ENCODE peak calls at places on chromosome 5, in nine cellular contexts. A is lower leg skin; T is SK-N-MC; S is ELR; C is T-helper 1 cell; Z is GM04504; J is activated CD4-positive, alpha-beta T cell treated with anti-CD3 and anti-CD28 coated beads, Interleukin-2, amount 50 U/mL, for 24 hours; M is neural progenitor cell; H is GM23248. Q is an unnamed sample.

GRCh38 chr5:177605667-177606066 is 5.7 kb downstream of the B4GALT7 start:
- DNase-seq in C (no peak), M (no peak), J (no peak), H (no peak), T (no peak), A (no peak), Z (no peak), S (no peak), Q (no peak)

GRCh38 chr5:178793156-178793555 is 62.7 kb upstream of the ZNF354A start:
- DNase-seq in C (no peak), J (no peak), A (no peak), H (no peak), S (no peak), M (peak), T (no peak), Z (no peak), Q (peak)

GRCh38 chr5:24621809-24622208 is 23.0 kb downstream of the CDH10 start:
- DNase-seq in A (no peak), S (no peak), Z (no peak), C (no peak), H (peak), T (peak), M (no peak), J (no peak), Q (no peak)

GRCh38 chr5:88829773-88830172 is 53.2 kb downstream of the MEF2C start:
- DNase-seq in H (peak), M (no peak), A (no peak), Z (no peak), T (no peak), S (no peak), C (no peak), J (no peak), Q (no peak)

GRCh38 chr5:153767221-153768218 is 271.2 kb downstream of the FAM114A2 start:
- DNase-seq in J (no peak), H (no peak), S (no peak), Z (no peak), C (no peak), M (no peak), A (no peak), T (no peak), Q (no peak)

GRCh38 chr5:969421-969839 is 39.2 kb upstream of the NKD2 start:
- DNase-seq in H (peak), M (no peak), T (no peak), Z (no peak), A (peak), S (peak), C (no peak), J (no peak), Q (no peak)

GRCh38 chr5:10725636-10726035 is 35.4 kb downstream of the DAP start:
- DNase-seq in C (no peak), A (no peak), J (no peak), M (no peak), S (peak), H (no peak), Z (no peak), T (no peak), Q (no peak)

GRCh38 chr5:33631786-33632185 is 191.0 kb downstream of the TARS1 start:
- DNase-seq in H (peak), S (peak), Z (no peak), M (no peak), C (no peak), A (no peak), T (no peak), J (no peak), Q (no peak)

GRCh38 chr5:126104951-126105350 is 318.3 kb upstream of the GRAMD2B start:
- DNase-seq in C (no peak), H (no peak), Z (no peak), J (no peak), S (no peak), T (no peak), A (no peak), M (no peak), Q (no peak)

GRCh38 chr5:60842859-60843692 is 993 bp downstream of the ELOVL7 start:
- DNase-seq in Z (no peak), M (peak), A (no peak), S (peak), C (no peak), J (no peak), H (peak), T (no peak), Q (peak)

GRCh38 chr5:122156724-122157325 is 27.5 kb downstream of the ZNF474 start:
- DNase-seq in Z (no peak), J (no peak), H (peak), A (no peak), C (no peak), T (no peak), M (peak), S (peak), Q (no peak)

GRCh38 chr5:157540707-157541451 is 34.7 kb downstream of the ADAM19 start:
- DNase-seq in Z (peak), M (peak), A (peak), T (no peak), J (peak), C (peak), H (peak), S (peak), Q (no peak)

GRCh38 chr5:87589587-87589986 is 176.9 kb upstream of the CCNH start:
- DNase-seq in J (no peak), Z (no peak), T (no peak), A (no peak), C (no peak), S (no peak), H (no peak), M (no peak), Q (no peak)

GRCh38 chr5:125269926-125270325 is 523.5 kb upstream of the ZNF608 start:
- DNase-seq in C (no peak), Z (no peak), S (no peak), T (no peak), J (no peak), A (no peak), M (no peak), H (no peak), Q (no peak)

GRCh38 chr5:68661237-68661636 is 432.6 kb upstream of the SLC30A5 start:
- DNase-seq in S (peak), M (peak), A (no peak), J (no peak), H (peak), T (no peak), Z (no peak), C (no peak), Q (no peak)

GRCh38 chr5:90015584-90016018 is 394.0 kb downstream of the CETN3 start:
- DNase-seq in S (peak), J (no peak), C (no peak), H (peak), A (no peak), M (no peak), T (no peak), Z (no peak), Q (no peak)

GRCh38 chr5:432201-432927 is 10.6 kb upstream of the EXOC3 start:
- DNase-seq in A (no peak), M (no peak), J (no peak), Z (no peak), C (no peak), T (no peak), H (no peak), S (no peak), Q (no peak)

GRCh38 chr5:177470759-177471536 is 2.5 kb downstream of the DBN1 start:
- DNase-seq in Z (no peak), T (no peak), J (no peak), C (no peak), S (peak), A (no peak), H (peak), M (no peak), Q (no peak)

GRCh38 chr5:67983251-67983941 is 232.2 kb upstream of the PIK3R1 start:
- DNase-seq in J (no peak), T (peak), Z (peak), M (no peak), H (peak), C (no peak), A (no peak), S (peak), Q (no peak)

GRCh38 chr5:146607663-146608315 is 91.8 kb upstream of the GPR151 start:
- DNase-seq in H (no peak), A (no peak), J (no peak), C (no peak), Z (no peak), S (no peak), T (no peak), M (no peak), Q (no peak)

GRCh38 chr5:61623401-61624069 is 291.5 kb downstream of the ZSWIM6 start:
- DNase-seq in C (no peak), M (peak), T (no peak), Z (no peak), J (no peak), A (no peak), H (peak), S (peak), Q (no peak)

GRCh38 chr5:136811551-136811950 is 446.2 kb upstream of the TRPC7 start:
- DNase-seq in C (no peak), M (no peak), H (peak), Z (peak), T (no peak), A (no peak), J (no peak), S (peak), Q (no peak)